ENCODE peak calls at places on chromosomes 16 and 17, in seven cellular contexts. One of them, this sample, is unnamed.

GRCh38 chr16:73092236-73092781 is 44.4 kb upstream of the ZFHX3 start:
- DNase-seq in tibial artery: no peak
- DNase-seq in lower lobe of right lung: no peak
- DNase-seq in heart right ventricle: no peak
- DNase-seq in ascending aorta: no peak
- DNase-seq in stomach: no peak
- DNase-seq in uterus: no peak
- DNase-seq in this sample: no peak

GRCh38 chr16:14608604-14609003 is 21.5 kb downstream of the PARN start:
- DNase-seq in tibial artery: no peak
- DNase-seq in lower lobe of right lung: no peak
- DNase-seq in ascending aorta: no peak
- DNase-seq in stomach: no peak
- DNase-seq in uterus: no peak
- DNase-seq in heart right ventricle: no peak
- DNase-seq in this sample: no peak

GRCh38 chr16:10255728-10256127 is 73.5 kb upstream of the GRIN2A start:
- DNase-seq in heart right ventricle: no peak
- DNase-seq in lower lobe of right lung: no peak
- DNase-seq in stomach: no peak
- DNase-seq in uterus: no peak
- DNase-seq in ascending aorta: no peak
- DNase-seq in tibial artery: no peak
- DNase-seq in this sample: no peak

GRCh38 chr17:70752966-70753467 is 583.7 kb downstream of the KCNJ2 start:
- DNase-seq in uterus: no peak
- DNase-seq in lower lobe of right lung: no peak
- DNase-seq in ascending aorta: no peak
- DNase-seq in tibial artery: no peak
- DNase-seq in heart right ventricle: no peak
- DNase-seq in stomach: no peak
- DNase-seq in this sample: no peak

GRCh38 chr16:30948956-30949654 is at the start of gene ORAI3:
- DNase-seq in tibial artery: peak; percentile 81
- DNase-seq in stomach: peak; percentile 77
- DNase-seq in lower lobe of right lung: peak; percentile 91
- DNase-seq in heart right ventricle: peak; percentile 81
- DNase-seq in uterus: peak; percentile 77
- DNase-seq in ascending aorta: peak; percentile 86
- DNase-seq in this sample: peak; percentile 61

GRCh38 chr16:26830716-26831115 is 236.0 kb upstream of the C16orf82 start:
- DNase-seq in heart right ventricle: no peak
- DNase-seq in ascending aorta: no peak
- DNase-seq in stomach: no peak
- DNase-seq in tibial artery: no peak
- DNase-seq in lower lobe of right lung: no peak
- DNase-seq in uterus: no peak
- DNase-seq in this sample: no peak

GRCh38 chr17:28864991-28865849 is 10.4 kb downstream of the ERAL1 start:
- DNase-seq in stomach: peak; percentile 51
- DNase-seq in heart right ventricle: no peak
- DNase-seq in ascending aorta: no peak
- DNase-seq in uterus: no peak
- DNase-seq in tibial artery: no peak
- DNase-seq in lower lobe of right lung: no peak
- DNase-seq in this sample: no peak

GRCh38 chr17:44914148-44914547 is 1.2 kb downstream of the GFAP start:
- DNase-seq in ascending aorta: no peak
- DNase-seq in heart right ventricle: no peak
- DNase-seq in lower lobe of right lung: peak; percentile 25
- DNase-seq in tibial artery: no peak
- DNase-seq in stomach: no peak
- DNase-seq in uterus: no peak
- DNase-seq in this sample: no peak

GRCh38 chr17:47694018-47694817 is at the start of gene TBKBP1:
- DNase-seq in heart right ventricle: peak; percentile 52
- DNase-seq in tibial artery: peak; percentile 40
- DNase-seq in lower lobe of right lung: peak; percentile 66
- DNase-seq in uterus: peak; percentile 65
- DNase-seq in stomach: no peak
- DNase-seq in ascending aorta: no peak
- DNase-seq in this sample: peak; percentile 33

GRCh38 chr17:3916013-3916696 is at the start of gene P2RX1:
- DNase-seq in uterus: no peak
- DNase-seq in lower lobe of right lung: peak; percentile 76
- DNase-seq in tibial artery: peak; percentile 55
- DNase-seq in heart right ventricle: no peak
- DNase-seq in ascending aorta: no peak
- DNase-seq in stomach: peak; percentile 60
- DNase-seq in this sample: no peak

GRCh38 chr16:50501986-50502615 is 46.1 kb upstream of the NKD1 start:
- DNase-seq in ascending aorta: no peak
- DNase-seq in heart right ventricle: no peak
- DNase-seq in stomach: no peak
- DNase-seq in uterus: no peak
- DNase-seq in lower lobe of right lung: no peak
- DNase-seq in tibial artery: no peak
- DNase-seq in this sample: no peak
- TF ChIP-seq CTCF in ascending aorta: no peak
- TF ChIP-seq CTCF in heart right ventricle: no peak
- TF ChIP-seq CTCF in stomach: no peak
- TF ChIP-seq CTCF in uterus: no peak
- TF ChIP-seq CTCF in lower lobe of right lung: no peak
- TF ChIP-seq CTCF in tibial artery: no peak
- TF ChIP-seq CTCF in this sample: no peak

GRCh38 chr17:22669721-22670120 is 977.4 kb downstream of the KCNJ18 start:
- DNase-seq in ascending aorta: no peak
- DNase-seq in heart right ventricle: no peak
- DNase-seq in tibial artery: no peak
- DNase-seq in stomach: no peak
- DNase-seq in lower lobe of right lung: no peak
- DNase-seq in uterus: no peak
- DNase-seq in this sample: no peak
- H3K9me3 ChIP-seq in ascending aorta: no peaks in the 10 kb centered on the region
- H3K9me3 ChIP-seq in heart right ventricle: no peaks in the 10 kb centered on the region
- H3K9me3 ChIP-seq in tibial artery: no peaks in the 10 kb centered on the region
- H3K9me3 ChIP-seq in stomach: no peaks in the 10 kb centered on the region
- H3K9me3 ChIP-seq in lower lobe of right lung: no peaks in the 10 kb centered on the region
- H3K9me3 ChIP-seq in uterus: no peaks in the 10 kb centered on the region
- H3K9me3 ChIP-seq in this sample: no peaks in the 10 kb centered on the region

DNA sequence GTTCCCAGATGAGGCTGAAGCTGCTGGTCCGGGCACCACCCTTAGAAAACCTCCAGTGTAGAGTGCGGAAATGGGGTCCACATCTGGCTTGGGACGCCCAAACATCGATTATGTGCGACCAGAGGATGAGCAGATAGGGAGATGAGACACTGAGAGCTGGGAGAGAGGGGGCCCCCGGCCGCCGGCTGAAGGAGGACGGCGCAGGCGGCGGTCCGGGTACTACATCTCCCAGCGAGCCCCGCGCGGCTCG is 182 bp upstream of the SPECC1 start:
- DNase-seq in uterus: no peak
- DNase-seq in stomach: no peak
- DNase-seq in ascending aorta: no peak
- DNase-seq in heart right ventricle: no peak
- DNase-seq in tibial artery: no peak
- DNase-seq in lower lobe of right lung: peak; percentile 84
- DNase-seq in this sample: no peak
- H3K27me3 ChIP-seq in uterus: no peaks in the 10 kb centered on the region
- H3K27me3 ChIP-seq in stomach: peaks cover 15% of the 10 kb centered on the region
- H3K27me3 ChIP-seq in ascending aorta: no peaks in the 10 kb centered on the region
- H3K27me3 ChIP-seq in heart right ventricle: peaks cover 64% of the 10 kb centered on the region
- H3K27me3 ChIP-seq in tibial artery: no peaks in the 10 kb centered on the region
- H3K27me3 ChIP-seq in lower lobe of right lung: peaks cover 61% of the 10 kb centered on the region
- H3K27me3 ChIP-seq in this sample: peaks cover 41% of the 10 kb centered on the region

GRCh38 chr17:9931144-9931543 is 26.1 kb upstream of the RCVRN start:
- DNase-seq in stomach: no peak
- DNase-seq in heart right ventricle: no peak
- DNase-seq in uterus: no peak
- DNase-seq in ascending aorta: no peak
- DNase-seq in lower lobe of right lung: no peak
- DNase-seq in tibial artery: no peak
- DNase-seq in this sample: no peak

GRCh38 chr17:9925457-9925856 is 20.4 kb upstream of the RCVRN start:
- DNase-seq in heart right ventricle: no peak
- DNase-seq in tibial artery: no peak
- DNase-seq in ascending aorta: no peak
- DNase-seq in lower lobe of right lung: no peak
- DNase-seq in stomach: no peak
- DNase-seq in uterus: no peak
- DNase-seq in this sample: no peak

GRCh38 chr17:9926150-9926804 is 21.2 kb upstream of the RCVRN start:
- DNase-seq in lower lobe of right lung: no peak
- DNase-seq in uterus: no peak
- DNase-seq in tibial artery: no peak
- DNase-seq in stomach: no peak
- DNase-seq in ascending aorta: no peak
- DNase-seq in heart right ventricle: no peak
- DNase-seq in this sample: no peak

GRCh38 chr17:9929873-9930272 is 24.8 kb upstream of the RCVRN start:
- DNase-seq in heart right ventricle: no peak
- DNase-seq in lower lobe of right lung: no peak
- DNase-seq in uterus: peak; percentile 50
- DNase-seq in tibial artery: no peak
- DNase-seq in stomach: no peak
- DNase-seq in ascending aorta: no peak
- DNase-seq in this sample: no peak

GRCh38 chr17:9928601-9929341 is 23.7 kb upstream of the RCVRN start:
- DNase-seq in lower lobe of right lung: no peak
- DNase-seq in tibial artery: no peak
- DNase-seq in heart right ventricle: no peak
- DNase-seq in uterus: peak; percentile 56
- DNase-seq in ascending aorta: no peak
- DNase-seq in stomach: no peak
- DNase-seq in this sample: no peak
- TF ChIP-seq CTCF in lower lobe of right lung: no peak
- TF ChIP-seq CTCF in tibial artery: no peak
- TF ChIP-seq CTCF in heart right ventricle: no peak
- TF ChIP-seq CTCF in uterus: peak; percentile 36
- TF ChIP-seq CTCF in ascending aorta: no peak
- TF ChIP-seq CTCF in stomach: peak; percentile 24
- TF ChIP-seq CTCF in this sample: no peak

This sample was measured in gastrocnemius medialis.